ENCODE peak calls at places on chromosome 3, in six cellular contexts. H, E, C, A, X and V are unnamed samples. For H3K4me1, the result is how much of the 10 kb centered on the place peaks cover.

GRCh38 chr3:139534992-139535879 is 4.3 kb downstream of the RBP1 start:
- DNase-seq in H (peak), E (peak), C (peak), A (no peak), X (peak), V (peak)

GRCh38 chr3:184234224-184234623 is 4.8 kb downstream of the VWA5B2 start:
- DNase-seq in H (no peak), E (no peak), C (no peak), A (peak), X (no peak), V (peak)

GRCh38 chr3:27171113-27171512 is 198.1 kb downstream of the NEK10 start:
- DNase-seq in H (no peak), E (no peak), C (no peak), A (no peak), X (no peak), V (no peak)

GRCh38 chr3:161551697-161552096 is 55.1 kb downstream of the OTOL1 start:
- DNase-seq in H (no peak), E (no peak), C (no peak), A (no peak), X (no peak), V (no peak)

GRCh38 chr3:120148187-120148954 is 54.1 kb upstream of the GSK3B start:
- DNase-seq in H (no peak), E (no peak), C (no peak), A (no peak), X (no peak), V (no peak)

GRCh38 chr3:183914856-183915255 is 30.2 kb upstream of the PARL start:
- DNase-seq in H (no peak), E (no peak), C (no peak), A (no peak), X (no peak), V (no peak)

GRCh38 chr3:8110966-8111798 is 390.4 kb upstream of the LMCD1 start:
- DNase-seq in H (no peak), E (no peak), C (peak), A (peak), X (peak), V (peak)

GRCh38 chr3:12265558-12265957 is 23.3 kb upstream of the PPARG start:
- DNase-seq in H (no peak), E (no peak), C (no peak), A (no peak), X (no peak), V (no peak)

GRCh38 chr3:50268703-50269451 is at the start of gene SEMA3B:
- DNase-seq in H (peak), E (no peak), C (peak), A (no peak), X (no peak), V (peak)

GRCh38 chr3:114827495-114827894 is 319.6 kb downstream of the ZBTB20 start:
- DNase-seq in H (no peak), E (no peak), C (no peak), A (peak), X (peak), V (no peak)

GRCh38 chr3:133830071-133830470 is 24.5 kb downstream of the SRPRB start:
- DNase-seq in H (no peak), E (no peak), C (no peak), A (no peak), X (no peak), V (peak)

GRCh38 chr3:23819599-23820360 is 14.0 kb downstream of the UBE2E1 start:
- DNase-seq in H (no peak), E (no peak), C (no peak), A (no peak), X (no peak), V (no peak)

GRCh38 chr3:98982336-98982735 is 80.8 kb upstream of the DCBLD2 start:
- DNase-seq in H (no peak), E (no peak), C (no peak), A (no peak), X (no peak), V (no peak)

GRCh38 chr3:106811376-106811775 is 565.9 kb upstream of the CCDC54 start:
- DNase-seq in H (no peak), E (no peak), C (no peak), A (no peak), X (no peak), V (no peak)

GRCh38 chr3:187586226-187586625 is 84.0 kb downstream of the SST start:
- DNase-seq in H (no peak), E (no peak), C (no peak), A (no peak), X (no peak), V (no peak)

GRCh38 chr3:22228705-22229104 is 477.7 kb upstream of the ZNF385D start:
- DNase-seq in H (no peak), E (no peak), C (no peak), A (no peak), X (no peak), V (no peak)

GRCh38 chr3:133857767-133858166 is 37.9 kb downstream of the RAB6B start:
- DNase-seq in H (no peak), E (no peak), C (no peak), A (no peak), X (no peak), V (no peak)

GRCh38 chr3:69203631-69204314 is 81.4 kb upstream of the LMOD3 start:
- DNase-seq in H (no peak), E (no peak), C (no peak), A (no peak), X (no peak), V (no peak)

GRCh38 chr3:46482632-46483311 is 15.0 kb upstream of the RTP3 start:
- DNase-seq in H (no peak), E (no peak), C (peak), A (no peak), X (no peak), V (no peak)

GRCh38 chr3:46483799-46484198 is 14.0 kb upstream of the RTP3 start:
- DNase-seq in H (no peak), E (no peak), C (peak), A (no peak), X (no peak), V (no peak)

GRCh38 chr3:46481636-46482035 is 16.1 kb upstream of the RTP3 start:
- DNase-seq in H (no peak), E (no peak), C (no peak), A (no peak), X (no peak), V (no peak)

GRCh38 chr3:46484911-46485696 is 12.7 kb upstream of the RTP3 start:
- DNase-seq in H (no peak), E (no peak), C (peak), A (no peak), X (peak), V (no peak)

DNA sequence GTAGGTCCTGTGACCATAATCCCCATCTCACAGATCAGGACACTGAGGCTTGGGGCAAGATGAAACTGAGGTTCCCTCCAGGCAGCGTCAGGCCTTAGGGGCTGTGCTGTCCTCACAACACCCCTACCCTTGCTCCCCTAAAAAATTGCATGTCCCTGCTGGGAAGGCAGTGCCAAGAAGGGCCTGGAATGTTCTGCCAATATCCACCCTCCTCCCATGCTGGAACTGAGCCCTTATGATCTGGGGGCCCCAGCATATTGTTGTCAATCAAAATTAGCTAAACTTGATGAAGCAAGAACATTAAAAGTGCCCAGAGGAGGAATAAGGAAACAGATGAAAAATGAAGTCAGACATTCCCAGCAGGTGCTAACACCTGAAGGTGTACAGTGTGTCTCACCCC is 13.4 kb upstream of the RTP3 start:
- DNase-seq in H (no peak), E (no peak), C (no peak), A (no peak), X (no peak), V (no peak)
- H3K4me1 ChIP-seq in H (under half), E (under half), C (under half), A (under half), X (under half), V (under half)

DNA sequence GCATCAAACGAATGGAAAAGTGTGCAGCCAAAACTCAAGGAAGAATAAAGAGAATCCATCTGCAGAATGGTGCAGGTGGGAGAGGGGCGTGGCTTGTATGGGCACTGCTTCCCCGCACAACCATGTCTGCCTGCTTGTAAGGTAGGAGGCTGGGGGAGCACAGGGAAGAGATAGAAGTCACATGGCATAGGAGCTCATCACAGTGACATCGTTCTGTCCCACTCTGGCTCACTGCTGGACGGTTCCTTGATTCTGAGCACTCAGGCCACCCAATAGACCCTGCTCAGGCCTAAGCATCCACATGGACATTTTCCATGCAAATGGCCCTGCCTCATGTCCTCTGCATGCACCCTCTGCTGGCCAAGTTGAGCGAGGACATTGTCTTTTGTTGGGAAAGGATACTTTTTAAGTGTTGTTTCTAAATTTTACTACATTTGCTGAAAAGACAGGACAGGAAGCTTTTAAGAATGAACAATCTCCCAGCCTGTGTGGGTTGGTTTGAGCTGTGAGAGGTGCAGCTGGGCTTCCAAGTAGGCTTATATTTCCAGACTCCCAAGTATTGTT is 3.1 kb downstream of the MYLK start:
- DNase-seq in H (no peak), E (no peak), C (peak), A (peak), X (peak), V (no peak)
- TF ChIP-seq CTCF in H (peak), E (peak), C (peak), A (peak), X (peak), V (peak)

GRCh38 chr3:112776000-112776399 is 70.7 kb downstream of the CD200R1L start:
- DNase-seq in H (no peak), E (no peak), C (no peak), A (no peak), X (no peak), V (no peak)

GRCh38 chr3:112770907-112771306 is 75.8 kb downstream of the CD200R1L start:
- DNase-seq in H (no peak), E (no peak), C (no peak), A (no peak), X (no peak), V (no peak)

GRCh38 chr3:112774293-112774926 is 72.3 kb downstream of the CD200R1L start:
- DNase-seq in H (no peak), E (no peak), C (no peak), A (no peak), X (no peak), V (no peak)

GRCh38 chr3:112775011-112775742 is 71.5 kb downstream of the CD200R1L start:
- DNase-seq in H (no peak), E (no peak), C (no peak), A (no peak), X (no peak), V (no peak)

GRCh38 chr3:112773864-112774263 is 72.8 kb downstream of the CD200R1L start:
- DNase-seq in H (no peak), E (no peak), C (no peak), A (no peak), X (no peak), V (no peak)
- H3K4me1 ChIP-seq in H (under half), E (under half), C (under half), A (under half), X (under half), V (under half)

GRCh38 chr3:148598619-148599018 is 99.1 kb upstream of the AGTR1 start:
- DNase-seq in H (no peak), E (no peak), C (no peak), A (no peak), X (no peak), V (no peak)

GRCh38 chr3:148601766-148602685 is 95.7 kb upstream of the AGTR1 start:
- DNase-seq in H (no peak), E (no peak), C (no peak), A (no peak), X (no peak), V (no peak)

GRCh38 chr3:148599478-148599877 is 98.2 kb upstream of the AGTR1 start:
- DNase-seq in H (no peak), E (no peak), C (no peak), A (no peak), X (no peak), V (no peak)

GRCh38 chr3:148600440-148600839 is 97.3 kb upstream of the AGTR1 start:
- DNase-seq in H (no peak), E (no peak), C (no peak), A (no peak), X (no peak), V (no peak)

DNA sequence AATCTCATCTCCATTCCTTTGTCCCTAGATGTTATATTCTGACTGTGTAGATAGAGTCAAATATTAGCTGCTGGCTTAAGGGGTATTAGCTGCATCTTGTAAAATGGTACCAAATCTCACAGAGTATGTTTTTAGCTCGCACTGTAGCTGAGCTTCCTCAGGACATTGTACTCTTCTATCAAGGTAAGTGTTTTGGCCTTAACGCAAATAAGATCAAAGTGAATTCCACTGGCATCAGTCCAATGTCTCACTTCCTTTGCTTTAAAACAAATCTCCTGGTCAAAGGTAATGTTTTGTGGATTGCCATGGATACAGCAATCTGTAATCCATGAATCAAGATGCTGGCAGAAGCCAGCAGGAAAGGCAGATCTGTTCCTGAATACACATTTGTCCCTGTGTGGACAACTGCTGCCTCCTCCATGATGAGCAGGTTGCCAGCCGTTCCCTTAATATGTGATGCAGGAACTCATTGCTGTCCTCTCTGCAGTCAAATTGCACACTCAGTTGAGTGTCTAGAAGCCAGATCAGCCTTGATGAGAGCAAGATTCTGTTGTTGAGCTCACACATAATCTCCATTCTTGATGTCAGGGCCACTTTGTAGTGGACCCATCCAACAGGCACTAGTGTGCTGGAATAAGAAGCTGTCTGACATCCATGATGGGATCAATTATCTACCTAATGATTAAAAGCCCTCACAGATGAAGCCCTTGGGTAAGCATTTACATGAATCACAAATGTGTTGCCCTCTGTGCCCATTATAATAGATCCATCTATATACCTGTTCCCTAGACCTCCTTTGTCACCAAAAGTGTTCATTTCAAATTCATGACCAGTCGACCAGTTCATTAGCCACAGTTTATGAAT is 96.6 kb upstream of the AGTR1 start:
- DNase-seq in H (no peak), E (peak), C (no peak), A (no peak), X (no peak), V (no peak)
- TF ChIP-seq CTCF in H (no peak), E (no peak), C (no peak), A (no peak), X (no peak), V (no peak)

GRCh38 chr3:15638193-15638890 is 36.8 kb downstream of the BTD start:
- DNase-seq in H (no peak), E (no peak), C (no peak), A (no peak), X (no peak), V (no peak)
- H3K4me1 ChIP-seq in H (under half), E (under half), C (under half), A (under half), X (under half), V (under half)